ENCODE peak calls at places on chromosomes 2 and 18, in six cellular contexts. One of them, this sample, is unnamed.

GRCh38 chr2:135844285-135844985 is 7.5 kb upstream of the LCT start:
- DNase-seq in effector CD4-positive, alpha-beta T cell: no peak
- DNase-seq in choroid plexus epithelial cell: no peak
- DNase-seq in adipocyte: no peak
- DNase-seq in hypothalamus: no peak
- DNase-seq in aorta: no peak
- DNase-seq in this sample: no peak

GRCh38 chr18:55031164-55031563 is 71.9 kb upstream of the CCDC68 start:
- DNase-seq in adipocyte: no peak
- DNase-seq in aorta: no peak
- DNase-seq in hypothalamus: no peak
- DNase-seq in choroid plexus epithelial cell: no peak
- DNase-seq in effector CD4-positive, alpha-beta T cell: no peak
- DNase-seq in this sample: no peak

GRCh38 chr2:217527586-217528202 is 475.1 kb downstream of the TNS1 start:
- DNase-seq in effector CD4-positive, alpha-beta T cell: no peak
- DNase-seq in adipocyte: peak; percentile 57
- DNase-seq in hypothalamus: no peak
- DNase-seq in choroid plexus epithelial cell: no peak
- DNase-seq in aorta: no peak
- DNase-seq in this sample: no peak

GRCh38 chr18:79246309-79247108 is 149.2 kb upstream of the NFATC1 start:
- DNase-seq in choroid plexus epithelial cell: peak; percentile 80
- DNase-seq in aorta: peak; percentile 89
- DNase-seq in hypothalamus: peak; percentile 68
- DNase-seq in effector CD4-positive, alpha-beta T cell: peak; percentile 46
- DNase-seq in adipocyte: peak; percentile 81
- DNase-seq in this sample: peak; percentile 74

GRCh38 chr18:64244571-64244970 is 95.7 kb upstream of the LINC00305 start:
- DNase-seq in effector CD4-positive, alpha-beta T cell: no peak
- DNase-seq in choroid plexus epithelial cell: peak; percentile 18
- DNase-seq in adipocyte: no peak
- DNase-seq in hypothalamus: no peak
- DNase-seq in aorta: no peak
- DNase-seq in this sample: peak; percentile 59

GRCh38 chr2:28002181-28002580 is 111.7 kb downstream of the BABAM2 start:
- DNase-seq in aorta: no peak
- DNase-seq in choroid plexus epithelial cell: no peak
- DNase-seq in effector CD4-positive, alpha-beta T cell: no peak
- DNase-seq in adipocyte: no peak
- DNase-seq in hypothalamus: no peak
- DNase-seq in this sample: no peak

GRCh38 chr2:20299113-20299512 is 51.5 kb downstream of the PUM2 start:
- DNase-seq in adipocyte: no peak
- DNase-seq in choroid plexus epithelial cell: no peak
- DNase-seq in hypothalamus: no peak
- DNase-seq in aorta: no peak
- DNase-seq in effector CD4-positive, alpha-beta T cell: no peak
- DNase-seq in this sample: no peak

GRCh38 chr2:204608261-204608660 is 63.0 kb downstream of the PARD3B start:
- DNase-seq in adipocyte: peak; percentile 62
- DNase-seq in hypothalamus: no peak
- DNase-seq in choroid plexus epithelial cell: peak; percentile 14
- DNase-seq in aorta: no peak
- DNase-seq in effector CD4-positive, alpha-beta T cell: no peak
- DNase-seq in this sample: no peak

GRCh38 chr18:72867721-72868665 is at the start of gene NETO1:
- DNase-seq in adipocyte: peak; percentile 64
- DNase-seq in aorta: no peak
- DNase-seq in hypothalamus: no peak
- DNase-seq in choroid plexus epithelial cell: peak; percentile 7
- DNase-seq in effector CD4-positive, alpha-beta T cell: no peak
- DNase-seq in this sample: peak; percentile 55

GRCh38 chr2:26623541-26624497 is 17.3 kb downstream of the CIB4 start:
- DNase-seq in hypothalamus: no peak
- DNase-seq in effector CD4-positive, alpha-beta T cell: no peak
- DNase-seq in adipocyte: peak; percentile 56
- DNase-seq in aorta: peak; percentile 85
- DNase-seq in choroid plexus epithelial cell: peak; percentile 27
- DNase-seq in this sample: no peak

GRCh38 chr2:2716771-2717170 is 385.7 kb upstream of the MYT1L start:
- DNase-seq in choroid plexus epithelial cell: no peak
- DNase-seq in effector CD4-positive, alpha-beta T cell: no peak
- DNase-seq in aorta: peak; percentile 35
- DNase-seq in adipocyte: no peak
- DNase-seq in hypothalamus: no peak
- DNase-seq in this sample: no peak

GRCh38 chr2:241821460-241822263 is 12.7 kb downstream of the NEU4 start:
- DNase-seq in adipocyte: no peak
- DNase-seq in choroid plexus epithelial cell: no peak
- DNase-seq in aorta: no peak
- DNase-seq in hypothalamus: no peak
- DNase-seq in effector CD4-positive, alpha-beta T cell: no peak
- DNase-seq in this sample: no peak

GRCh38 chr18:41545091-41545888 is 409.7 kb upstream of the PIK3C3 start:
- DNase-seq in effector CD4-positive, alpha-beta T cell: no peak
- DNase-seq in choroid plexus epithelial cell: no peak
- DNase-seq in adipocyte: no peak
- DNase-seq in aorta: no peak
- DNase-seq in hypothalamus: no peak
- DNase-seq in this sample: no peak

GRCh38 chr2:42944744-42945415 is 152.5 kb upstream of the HAAO start:
- DNase-seq in adipocyte: no peak
- DNase-seq in effector CD4-positive, alpha-beta T cell: no peak
- DNase-seq in choroid plexus epithelial cell: peak; percentile 61
- DNase-seq in aorta: no peak
- DNase-seq in hypothalamus: no peak
- DNase-seq in this sample: no peak

GRCh38 chr2:71781695-71782228 is 328.4 kb downstream of the DYSF start:
- DNase-seq in choroid plexus epithelial cell: no peak
- DNase-seq in adipocyte: no peak
- DNase-seq in aorta: no peak
- DNase-seq in effector CD4-positive, alpha-beta T cell: no peak
- DNase-seq in hypothalamus: no peak
- DNase-seq in this sample: no peak

GRCh38 chr2:69026026-69026425 is 13.0 kb downstream of the ANTXR1 start:
- DNase-seq in choroid plexus epithelial cell: peak; percentile 74
- DNase-seq in adipocyte: peak; percentile 25
- DNase-seq in aorta: no peak
- DNase-seq in hypothalamus: peak; percentile 2
- DNase-seq in effector CD4-positive, alpha-beta T cell: no peak
- DNase-seq in this sample: peak; percentile 15

GRCh38 chr18:26721876-26722581 is 143.5 kb downstream of the AQP4 start:
- DNase-seq in hypothalamus: no peak
- DNase-seq in effector CD4-positive, alpha-beta T cell: no peak
- DNase-seq in aorta: no peak
- DNase-seq in choroid plexus epithelial cell: no peak
- DNase-seq in adipocyte: no peak
- DNase-seq in this sample: no peak

This sample was measured in COR-L47.